ENCODE peak calls at places on chromosome 2, in six cellular contexts. S, V, N, P, H and L are unnamed samples.

GRCh38 chr2:128324008-128324896 is 5.6 kb upstream of the HS6ST1 start:
- DNase-seq in S (peak), V (no peak), N (no peak), P (no peak), H (no peak), L (no peak)

GRCh38 chr2:198100323-198100722 is 295.9 kb downstream of the PLCL1 start:
- DNase-seq in S (no peak), V (no peak), N (no peak), P (no peak), H (no peak), L (no peak)

GRCh38 chr2:106115250-106115649 is 78.9 kb downstream of the UXS1 start:
- DNase-seq in S (no peak), V (no peak), N (no peak), P (peak), H (no peak), L (no peak)

GRCh38 chr2:28558918-28559317 is 63.1 kb downstream of the PLB1 start:
- DNase-seq in S (no peak), V (no peak), N (no peak), P (no peak), H (no peak), L (no peak)

GRCh38 chr2:25098558-25099486 is 56.9 kb downstream of the EFR3B start:
- DNase-seq in S (no peak), V (no peak), N (no peak), P (peak), H (peak), L (no peak)

GRCh38 chr2:217795067-217795466 is 207.7 kb downstream of the TNS1 start:
- DNase-seq in S (no peak), V (no peak), N (no peak), P (no peak), H (no peak), L (no peak)

GRCh38 chr2:223054193-223054781 is 2.3 kb downstream of the KCNE4 start:
- DNase-seq in S (peak), V (no peak), N (peak), P (peak), H (no peak), L (no peak)

GRCh38 chr2:74876081-74876886 is 42.4 kb downstream of the HK2 start:
- DNase-seq in S (no peak), V (peak), N (no peak), P (peak), H (peak), L (peak)

GRCh38 chr2:190572251-190572650 is 37.7 kb upstream of the NEMP2 start:
- DNase-seq in S (no peak), V (no peak), N (no peak), P (no peak), H (no peak), L (no peak)

GRCh38 chr2:163647300-163647699 is 88.5 kb downstream of the FIGN start:
- DNase-seq in S (no peak), V (no peak), N (no peak), P (no peak), H (no peak), L (no peak)